ENCODE peak calls at places on chromosome 6, in seven cellular contexts. Q, U, N, H, W, Y and L are unnamed samples.

GRCh38 chr6:63307581-63308246 is 12.1 kb downstream of the LGSN start:
- DNase-seq in Q (peak), U (no peak), N (peak), H (no peak), W (peak), Y (no peak), L (no peak)

GRCh38 chr6:29984992-29985391 is 42.7 kb downstream of the HLA-A start:
- DNase-seq in Q (no peak), U (no peak), N (no peak), H (no peak), W (no peak), Y (no peak), L (no peak)

GRCh38 chr6:28258877-28259777 is at the start of gene NKAPL:
- DNase-seq in Q (no peak), U (peak), N (no peak), H (peak), W (peak), Y (peak), L (peak)

GRCh38 chr6:111664565-111665039 is 58.9 kb upstream of the TRAF3IP2 start:
- DNase-seq in Q (no peak), U (no peak), N (no peak), H (no peak), W (no peak), Y (no peak), L (no peak)

GRCh38 chr6:85460951-85461805 is 11.3 kb downstream of the NT5E start:
- DNase-seq in Q (no peak), U (no peak), N (no peak), H (no peak), W (peak), Y (peak), L (no peak)

GRCh38 chr6:1605822-1606532 is 3.7 kb upstream of the FOXC1 start:
- DNase-seq in Q (no peak), U (no peak), N (no peak), H (peak), W (no peak), Y (no peak), L (no peak)

GRCh38 chr6:134665029-134665723 is 284.7 kb downstream of the ALDH8A1 start:
- DNase-seq in Q (no peak), U (no peak), N (no peak), H (no peak), W (no peak), Y (no peak), L (no peak)

GRCh38 chr6:157461000-157461915 is 80.3 kb downstream of the ZDHHC14 start:
- DNase-seq in Q (no peak), U (no peak), N (peak), H (no peak), W (no peak), Y (peak), L (no peak)

GRCh38 chr6:71879016-71879415 is 7.3 kb upstream of the RIMS1 start:
- DNase-seq in Q (no peak), U (no peak), N (no peak), H (no peak), W (no peak), Y (no peak), L (no peak)

GRCh38 chr6:31467151-31467550 is 30.8 kb upstream of the MICB start:
- DNase-seq in Q (no peak), U (no peak), N (no peak), H (no peak), W (no peak), Y (no peak), L (no peak)

GRCh38 chr6:11251553-11252358 is 19.3 kb upstream of the NEDD9 start:
- DNase-seq in Q (no peak), U (peak), N (peak), H (peak), W (peak), Y (no peak), L (no peak)

GRCh38 chr6:98054453-98054852 is 771.4 kb upstream of the MMS22L start:
- DNase-seq in Q (no peak), U (no peak), N (peak), H (no peak), W (peak), Y (no peak), L (no peak)

GRCh38 chr6:7763896-7764295 is 38.0 kb downstream of the BMP6 start:
- DNase-seq in Q (no peak), U (no peak), N (no peak), H (no peak), W (no peak), Y (no peak), L (no peak)

GRCh38 chr6:43436577-43437282 is 9.4 kb downstream of the ABCC10 start:
- DNase-seq in Q (no peak), U (no peak), N (peak), H (no peak), W (peak), Y (no peak), L (no peak)